ENCODE peak calls at places on chromosome 3, in eight cellular contexts. H is A549, W is tibial nerve, U is upper lobe of right lung, S is fibroblast of the aortic adventitia, J is hepatocyte, D is fibroblast of pulmonary artery, I is tibial artery. P is an unnamed sample.

GRCh38 chr3:65820600-65820999 is 218.1 kb downstream of the MAGI1 start:
- DNase-seq in U (no peak), W (no peak), H (no peak), I (no peak), J (no peak), D (no peak), S (no peak), P (no peak)

GRCh38 chr3:16174976-16175901 is 759 bp downstream of the GALNT15 start:
- DNase-seq in W (no peak), D (no peak), H (no peak), U (no peak), S (no peak), J (no peak), I (no peak), P (no peak)

GRCh38 chr3:181358555-181358954 is 353.2 kb upstream of the SOX2 start:
- DNase-seq in S (no peak), D (no peak), I (no peak), W (no peak), J (no peak), U (no peak), H (no peak), P (no peak)

GRCh38 chr3:82643948-82644347 is 882.5 kb upstream of the GBE1 start:
- DNase-seq in I (no peak), W (no peak), D (no peak), J (no peak), S (no peak), H (peak), U (no peak), P (no peak)

GRCh38 chr3:192422321-192422997 is 304.9 kb downstream of the FGF12 start:
- DNase-seq in U (no peak), J (no peak), W (no peak), D (peak), I (no peak), H (no peak), S (peak), P (peak)

GRCh38 chr3:33791477-33792166 is 6.8 kb upstream of the PDCD6IP start:
- DNase-seq in J (peak), I (peak), S (no peak), U (no peak), W (no peak), D (no peak), H (peak), P (no peak)

GRCh38 chr3:147838650-147839049 is 429.5 kb downstream of the ZIC1 start:
- DNase-seq in S (peak), W (no peak), I (no peak), J (peak), U (no peak), D (peak), H (peak), P (no peak)

GRCh38 chr3:139020868-139021234 is at the start of gene PRR23B:
- DNase-seq in I (no peak), U (no peak), D (no peak), H (peak), W (no peak), S (no peak), J (no peak), P (no peak)

GRCh38 chr3:12446298-12446697 is 38.0 kb upstream of the TSEN2 start:
- DNase-seq in I (no peak), H (no peak), U (no peak), S (no peak), D (no peak), W (no peak), J (no peak), P (no peak)

GRCh38 chr3:68773401-68773800 is 158.9 kb downstream of the TAFA4 start:
- DNase-seq in D (no peak), J (no peak), I (no peak), W (no peak), U (no peak), H (no peak), S (no peak), P (no peak)

GRCh38 chr3:194326192-194327029 is 24.7 kb downstream of the CPN2 start:
- DNase-seq in H (peak), U (no peak), W (no peak), D (peak), J (no peak), I (no peak), S (peak), P (no peak)

GRCh38 chr3:29171583-29171990 is 109.3 kb upstream of the RBMS3 start:
- DNase-seq in J (no peak), S (no peak), D (peak), W (peak), I (no peak), U (no peak), H (no peak), P (peak)

GRCh38 chr3:37861540-37862051 is at the start of gene CTDSPL:
- DNase-seq in U (peak), H (peak), I (no peak), J (peak), S (peak), W (no peak), D (peak), P (peak)

GRCh38 chr3:79258479-79258878 is 509.3 kb downstream of the ROBO1 start:
- DNase-seq in W (no peak), S (peak), U (no peak), H (no peak), I (no peak), D (no peak), J (no peak), P (no peak)

GRCh38 chr3:83076041-83076440 is 1314.6 kb upstream of the GBE1 start:
- DNase-seq in W (no peak), I (no peak), U (no peak), H (no peak), J (no peak), D (no peak), S (no peak), P (no peak)

GRCh38 chr3:101995371-101996046 is 146.2 kb downstream of the NFKBIZ start:
- DNase-seq in D (peak), H (no peak), S (peak), U (no peak), I (no peak), J (no peak), W (no peak), P (peak)

GRCh38 chr3:42763023-42763422 is 10.0 kb downstream of the CCDC13 start:
- DNase-seq in S (peak), H (no peak), J (no peak), W (no peak), U (no peak), D (peak), I (no peak), P (no peak)

GRCh38 chr3:71658131-71658530 is 67.1 kb downstream of the EIF4E3 start:
- DNase-seq in I (peak), H (peak), W (peak), J (peak), S (peak), U (peak), D (peak), P (peak)

GRCh38 chr3:192812736-192813383 is 85.5 kb upstream of the FGF12 start:
- DNase-seq in J (peak), S (peak), D (peak), H (peak), W (peak), I (no peak), U (no peak), P (peak)

GRCh38 chr3:126999383-126999782 is 16.5 kb downstream of the PLXNA1 start:
- DNase-seq in U (no peak), H (no peak), D (no peak), J (no peak), I (no peak), W (no peak), S (no peak), P (no peak)

GRCh38 chr3:170483485-170484262 is 65.0 kb downstream of the CLDN11 start:
- DNase-seq in S (peak), J (no peak), I (no peak), U (no peak), H (no peak), W (no peak), D (no peak), P (no peak)

GRCh38 chr3:187773963-187774789 is 28.9 kb upstream of the BCL6 start:
- DNase-seq in W (peak), S (no peak), J (no peak), D (no peak), I (peak), U (no peak), H (no peak), P (no peak)

GRCh38 chr3:149343951-149344350 is 10.5 kb upstream of the TM4SF18 start:
- DNase-seq in W (no peak), S (no peak), J (no peak), U (no peak), H (no peak), I (no peak), D (no peak), P (no peak)

GRCh38 chr3:74643636-74644035 is 29.2 kb upstream of the CNTN3 start:
- DNase-seq in U (no peak), J (peak), I (peak), D (peak), S (no peak), H (no peak), W (peak), P (no peak)

GRCh38 chr3:181794036-181794790 is 82.5 kb downstream of the SOX2 start:
- DNase-seq in H (no peak), I (no peak), J (no peak), U (no peak), W (no peak), S (no peak), D (no peak), P (no peak)

GRCh38 chr3:189937302-189938255 is 183.1 kb downstream of the P3H2 start:
- DNase-seq in W (no peak), U (no peak), S (peak), J (no peak), H (peak), D (peak), I (no peak), P (peak)

GRCh38 chr3:123298903-123299302 is 97.2 kb downstream of the SEC22A start:
- DNase-seq in H (peak), S (peak), W (no peak), U (no peak), D (peak), J (no peak), I (no peak), P (no peak)

GRCh38 chr3:83934208-83935150 is 1024.3 kb upstream of the CADM2 start:
- DNase-seq in I (no peak), H (peak), D (no peak), U (no peak), S (peak), J (no peak), W (no peak), P (peak)

GRCh38 chr3:20015525-20015924 is 3.5 kb upstream of the PP2D1 start:
- DNase-seq in W (no peak), I (no peak), U (no peak), S (no peak), D (no peak), J (no peak), H (no peak), P (no peak)

GRCh38 chr3:108031893-108032292 is 58.9 kb downstream of the CD47 start:
- DNase-seq in I (no peak), H (peak), W (no peak), D (no peak), S (peak), J (peak), U (no peak), P (no peak)

GRCh38 chr3:67239362-67239761 is 241.3 kb downstream of the KBTBD8 start:
- DNase-seq in J (no peak), U (no peak), S (no peak), H (no peak), I (no peak), D (no peak), W (no peak), P (no peak)

GRCh38 chr3:194967126-194968117 is 281.7 kb downstream of the FAM43A start:
- DNase-seq in D (peak), W (no peak), U (no peak), J (no peak), I (no peak), S (no peak), H (no peak), P (no peak)

GRCh38 chr3:63067999-63068645 is 192.9 kb upstream of the CADPS start:
- DNase-seq in S (peak), H (peak), U (no peak), W (no peak), I (no peak), D (peak), J (peak), P (peak)

GRCh38 chr3:134211797-134212196 is 38.9 kb downstream of the RYK start:
- DNase-seq in H (peak), D (peak), U (no peak), J (peak), W (no peak), I (no peak), S (peak), P (peak)
- TF ChIP-seq CTCF in H (peak), D (peak), U (peak), J (peak), W (peak), I (peak), S (peak), P (peak)

GRCh38 chr3:161854232-161854771 is 357.7 kb downstream of the OTOL1 start:
- DNase-seq in D (peak), J (peak), W (no peak), I (no peak), S (peak), H (peak), U (no peak), P (peak)
- TF ChIP-seq CTCF in D (peak), J (peak), W (peak), I (no peak), S (no peak), H (no peak), U (no peak), P (peak)

GRCh38 chr3:52090620-52091468 is 34.5 kb upstream of the DUSP7 start:
- DNase-seq in J (no peak), S (no peak), U (peak), D (no peak), W (no peak), H (no peak), I (no peak), P (peak)
- TF ChIP-seq CTCF in J (no peak), S (no peak), U (no peak), D (no peak), W (no peak), H (no peak), I (no peak), P (no peak)

GRCh38 chr3:49900491-49901153 is 3.1 kb downstream of the MST1R start:
- DNase-seq in U (peak), J (peak), H (peak), D (peak), W (no peak), S (peak), I (no peak), P (peak)

GRCh38 chr3:49896345-49896744 is 7.3 kb downstream of the MST1R start:
- DNase-seq in S (no peak), D (no peak), J (no peak), I (no peak), U (no peak), H (no peak), W (no peak), P (no peak)

GRCh38 chr3:49901351-49902339 is 2.0 kb downstream of the MST1R start:
- DNase-seq in I (no peak), D (no peak), W (no peak), U (no peak), S (peak), J (no peak), H (no peak), P (no peak)

GRCh38 chr3:49902511-49903345 is 945 bp downstream of the MST1R start:
- DNase-seq in J (no peak), S (no peak), I (no peak), H (no peak), U (peak), D (no peak), W (no peak), P (no peak)

DNA sequence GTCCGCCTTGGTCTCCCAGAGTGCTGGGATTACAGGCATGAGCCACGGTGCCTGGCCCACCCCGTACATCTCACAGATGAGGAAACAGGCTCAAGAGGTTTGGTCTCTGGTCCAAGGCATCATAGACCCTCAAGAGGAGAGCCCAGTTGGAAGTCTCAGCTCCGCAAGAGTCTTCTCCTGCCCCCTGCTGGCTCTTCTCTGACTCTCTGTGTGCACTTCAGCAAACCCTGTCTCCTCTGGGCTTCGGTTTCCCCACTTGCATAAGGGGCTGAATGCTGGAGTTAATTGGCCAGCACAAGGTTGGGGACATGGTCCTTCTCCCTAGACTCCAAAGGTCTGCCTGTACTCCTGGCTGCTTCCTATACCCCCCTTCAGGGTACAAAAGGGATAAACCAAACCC is 3.9 kb downstream of the MST1R start:
- DNase-seq in H (no peak), W (no peak), U (no peak), I (no peak), D (peak), S (no peak), J (no peak), P (no peak)
- TF ChIP-seq CTCF in H (peak), W (no peak), U (peak), I (no peak), D (peak), S (no peak), J (no peak), P (peak)

GRCh38 chr3:128486692-128487537 is 6.1 kb downstream of the GATA2 start:
- DNase-seq in J (no peak), D (peak), W (no peak), I (no peak), S (peak), U (peak), H (peak), P (no peak)

GRCh38 chr3:128483657-128484403 is 9.2 kb downstream of the GATA2 start:
- DNase-seq in W (no peak), D (no peak), J (no peak), S (no peak), I (no peak), H (no peak), U (no peak), P (no peak)

GRCh38 chr3:128486157-128486691 is 6.8 kb downstream of the GATA2 start:
- DNase-seq in J (no peak), D (no peak), U (no peak), I (no peak), W (no peak), H (no peak), S (no peak), P (no peak)

GRCh38 chr3:128484404-128485282 is 8.4 kb downstream of the GATA2 start:
- DNase-seq in U (no peak), D (no peak), H (no peak), I (no peak), J (no peak), W (no peak), S (no peak), P (no peak)

DNA sequence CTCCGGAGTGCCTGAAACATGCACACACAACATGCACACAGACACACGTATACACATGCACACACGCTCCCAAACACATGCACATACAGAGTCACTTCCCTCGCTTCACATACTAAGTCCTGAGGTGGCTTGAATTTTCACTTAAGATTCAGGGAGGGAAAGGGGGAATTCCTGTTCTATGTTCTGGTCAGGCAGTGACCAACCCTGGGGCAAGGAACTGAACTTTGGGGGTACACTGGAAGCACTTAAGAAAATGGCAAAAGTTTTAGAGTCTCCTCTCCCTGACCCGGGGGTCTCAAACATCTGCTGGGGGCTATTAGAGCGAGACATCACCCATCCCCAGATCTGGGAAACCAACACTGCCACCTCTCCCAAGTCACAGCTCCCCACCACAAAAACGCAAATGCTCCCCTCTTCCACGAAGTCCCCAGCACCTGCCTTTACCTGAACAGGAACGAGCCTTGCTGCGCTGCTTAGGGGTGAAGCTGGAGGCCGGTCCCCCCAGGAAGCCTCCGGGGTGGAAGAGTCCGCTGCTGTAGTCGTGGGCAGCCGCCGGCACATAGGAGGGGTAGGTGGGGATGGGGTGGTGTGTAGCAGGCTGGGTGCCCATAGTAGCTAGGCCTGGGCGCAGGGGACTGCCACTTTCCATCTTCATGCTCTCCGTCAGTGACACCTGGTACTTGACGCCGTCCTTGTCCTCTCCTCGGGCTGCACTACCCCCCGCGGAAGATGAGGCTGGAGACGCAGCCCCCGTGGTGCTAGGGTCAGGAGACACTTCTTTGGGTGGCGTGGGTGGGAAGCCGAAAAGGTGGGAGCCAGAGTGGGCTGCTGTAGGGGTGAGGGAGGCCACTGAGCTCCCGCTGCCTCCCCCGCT is 7.5 kb downstream of the GATA2 start:
- DNase-seq in U (no peak), J (no peak), H (no peak), D (no peak), W (no peak), S (no peak), I (no peak), P (no peak)
- TF ChIP-seq CTCF in U (no peak), J (no peak), H (no peak), D (no peak), W (no peak), S (no peak), I (no peak), P (no peak)

DNA sequence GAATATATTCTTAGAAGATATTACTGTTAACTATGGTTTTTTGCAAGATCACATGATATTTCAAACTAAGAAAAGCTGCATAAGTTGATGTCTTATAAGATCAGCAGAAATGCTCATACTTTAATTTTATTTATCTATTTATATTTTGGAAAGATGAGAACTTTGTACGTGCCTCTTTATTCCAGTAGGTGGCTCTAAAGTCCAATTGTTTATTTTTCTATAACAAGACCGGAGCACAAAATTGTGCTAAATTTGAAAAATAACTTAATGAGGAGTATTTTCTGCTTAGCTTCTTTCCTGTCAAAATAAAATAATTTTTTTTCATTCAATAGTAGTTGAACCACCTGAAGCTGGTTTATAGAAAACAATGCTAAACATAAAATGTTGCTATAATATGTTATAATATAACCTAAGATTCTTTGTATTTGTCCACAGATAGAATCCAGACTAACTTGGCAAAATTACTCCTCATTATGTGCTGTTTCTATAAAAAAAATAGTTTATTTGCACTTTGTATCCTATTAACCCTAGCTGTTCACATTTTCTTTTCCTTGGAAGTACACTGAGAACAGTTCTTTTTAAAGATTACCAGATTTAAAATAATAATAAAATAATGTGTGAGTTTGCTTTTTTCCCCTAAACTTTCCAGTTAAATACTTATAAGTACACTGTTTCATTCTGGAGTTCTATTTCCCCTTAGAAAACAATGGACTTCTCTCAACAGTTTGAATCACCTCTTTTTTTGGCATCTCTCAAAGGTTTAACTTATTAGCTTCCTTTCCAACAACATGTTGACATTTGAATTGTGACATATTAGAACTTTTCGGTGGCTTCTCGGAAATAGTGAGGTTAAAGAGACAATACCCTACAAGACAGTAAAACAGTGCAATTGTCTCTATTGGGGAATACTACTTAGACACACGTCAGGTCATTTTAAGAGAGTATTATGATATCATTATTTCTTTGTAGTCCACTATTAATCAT is 530.0 kb downstream of the MECOM start:
- DNase-seq in S (peak), I (no peak), H (no peak), U (no peak), W (no peak), D (peak), J (no peak), P (peak)
- TF ChIP-seq CTCF in S (peak), I (no peak), H (peak), U (peak), W (peak), D (peak), J (peak), P (peak)

GRCh38 chr3:151156618-151157216 is 46.3 kb downstream of the GPR171 start:
- DNase-seq in U (no peak), D (peak), H (peak), S (peak), I (no peak), J (peak), W (peak), P (peak)
- TF ChIP-seq CTCF in U (peak), D (peak), H (peak), S (peak), I (peak), J (peak), W (peak), P (peak)

P was measured in astrocyte of the spinal cord.